ENCODE peak calls at places on chromosomes 4 and X, in ten cellular contexts. Z is activated naive CD8-positive, alpha-beta T cell treated with anti-CD3 and anti-CD28 coated beads, Interleukin-2, amount 50 U/mL, for 24 hours; A is GM20000; N is T follicular helper cell; P is iPS-NIHi11; D is germinal center; V is activated CD8-positive, alpha-beta memory T cell treated with anti-CD3 and anti-CD28 coated beads for 48 hours; T is stimulated activated naive CD8-positive, alpha-beta T cell treated with anti-CD3 and anti-CD28 coated beads, Interleukin-15, Interleukin-2, amounts not matched to agents 100 U/mL and 50 U/mL, for 24 hours; X is HEK293T; R is NCI-H446 treated with DMSO at 0.1 percent for 48 hours. O is an unnamed sample.

GRCh38 chr4:174134361-174134760 is 149.1 kb downstream of the FBXO8 start:
- DNase-seq in Z (no peak), A (no peak), N (no peak), P (no peak), D (no peak), V (no peak), T (no peak), X (no peak), R (no peak), O (no peak)

GRCh38 chr4:73194064-73194463 is 64.5 kb downstream of the ANKRD17 start:
- DNase-seq in Z (no peak), A (no peak), N (no peak), P (no peak), D (no peak), V (no peak), T (no peak), X (no peak), R (no peak), O (no peak)

GRCh38 chrX:153379508-153379907 is 21.6 kb downstream of the PNMA6E start:
- DNase-seq in Z (no peak), A (no peak), N (no peak), P (no peak), D (no peak), V (no peak), T (no peak), X (no peak), R (no peak), O (no peak)

GRCh38 chr4:66899422-66900065 is 645.8 kb downstream of the CENPC start:
- DNase-seq in Z (no peak), A (no peak), N (no peak), P (no peak), D (no peak), V (no peak), T (no peak), X (no peak), R (no peak), O (no peak)

GRCh38 chrX:110145854-110146253 is 142.9 kb downstream of the TMEM164 start:
- DNase-seq in Z (peak; percentile 7), A (peak; percentile 15), N (no peak), P (peak; percentile 16), D (peak; percentile 16), V (no peak), T (peak; percentile 14), X (peak; percentile 53), R (peak; percentile 11), O (no peak)

GRCh38 chr4:89173336-89174090 is 62.2 kb downstream of the TIGD2 start:
- DNase-seq in Z (no peak), A (no peak), N (no peak), P (no peak), D (no peak), V (no peak), T (no peak), X (no peak), R (no peak), O (no peak)

GRCh38 chr4:15702941-15703403 is at the start of gene BST1:
- DNase-seq in Z (peak; percentile 55), A (peak; percentile 64), N (peak; percentile 23), P (peak; percentile 51), D (peak; percentile 76), V (peak; percentile 15), T (peak; percentile 58), X (no peak), R (no peak), O (no peak)

GRCh38 chr4:8306511-8307021 is 37.0 kb downstream of the HTRA3 start:
- DNase-seq in Z (no peak), A (no peak), N (no peak), P (peak; percentile 52), D (no peak), V (no peak), T (no peak), X (no peak), R (no peak), O (no peak)

GRCh38 chrX:145865082-145865481 is 47.5 kb downstream of the SLITRK2 start:
- DNase-seq in Z (no peak), A (no peak), N (no peak), P (no peak), D (no peak), V (no peak), T (no peak), X (no peak), R (no peak), O (no peak)

GRCh38 chrX:13803116-13803515 is 13.8 kb downstream of the GPM6B start:
- DNase-seq in Z (no peak), A (no peak), N (no peak), P (peak; percentile 26), D (no peak), V (no peak), T (no peak), X (no peak), R (no peak), O (no peak)

GRCh38 chrX:25158635-25159034 is 142.9 kb upstream of the ARX start:
- DNase-seq in Z (no peak), A (no peak), N (no peak), P (no peak), D (no peak), V (no peak), T (no peak), X (no peak), R (no peak), O (no peak)

GRCh38 chr4:336099-336892 is 1.3 kb upstream of the ZNF141 start:
- DNase-seq in Z (peak; percentile 3), A (peak; percentile 62), N (no peak), P (peak; percentile 63), D (peak; percentile 29), V (no peak), T (peak; percentile 8), X (no peak), R (no peak), O (no peak)

GRCh38 chrX:135432453-135432852 is 10.7 kb downstream of the SMIM10L2A start:
- DNase-seq in Z (no peak), A (no peak), N (no peak), P (no peak), D (no peak), V (no peak), T (no peak), X (no peak), R (no peak), O (peak; percentile 19)

GRCh38 chr4:165631208-165631894 is 241.7 kb upstream of the TLL1 start:
- DNase-seq in Z (no peak), A (no peak), N (no peak), P (no peak), D (no peak), V (no peak), T (no peak), X (no peak), R (no peak), O (no peak)

GRCh38 chrX:26783512-26784225 is 567.7 kb downstream of the MAGEB5 start:
- DNase-seq in Z (no peak), A (peak; percentile 1), N (no peak), P (peak; percentile 7), D (peak; percentile 1), V (no peak), T (peak; percentile 3), X (peak; percentile 32), R (peak; percentile 60), O (peak; percentile 21)

GRCh38 chr4:65265526-65265925 is 404.8 kb downstream of the EPHA5 start:
- DNase-seq in Z (no peak), A (no peak), N (no peak), P (no peak), D (no peak), V (no peak), T (no peak), X (no peak), R (no peak), O (no peak)

GRCh38 chrX:46912673-46913491 is 661 bp downstream of the JADE3 start:
- DNase-seq in Z (peak; percentile 35), A (peak; percentile 76), N (peak; percentile 10), P (peak; percentile 68), D (peak; percentile 58), V (peak; percentile 27), T (peak; percentile 48), X (peak; percentile 59), R (no peak), O (no peak)

GRCh38 chrX:130645955-130646583 is 244.3 kb downstream of the RBMX2 start:
- DNase-seq in Z (no peak), A (peak; percentile 2), N (no peak), P (no peak), D (no peak), V (no peak), T (no peak), X (no peak), R (peak; percentile 54), O (no peak)

GRCh38 chr4:76067652-76068286 is 6.7 kb upstream of the ART3 start:
- DNase-seq in Z (peak; percentile 74), A (peak; percentile 73), N (peak; percentile 56), P (peak; percentile 77), D (peak; percentile 64), V (peak; percentile 27), T (peak; percentile 77), X (peak; percentile 69), R (peak; percentile 19), O (peak; percentile 60)

GRCh38 chrX:2831471-2832228 is 2.9 kb downstream of the GYG2 start:
- DNase-seq in Z (no peak), A (no peak), N (no peak), P (no peak), D (no peak), V (no peak), T (no peak), X (no peak), R (no peak), O (no peak)

GRCh38 chrX:96776966-96777365 is 92.3 kb downstream of the DIAPH2 start:
- DNase-seq in Z (no peak), A (no peak), N (no peak), P (no peak), D (no peak), V (no peak), T (no peak), X (no peak), R (no peak), O (no peak)

GRCh38 chr4:71841336-71841735 is 57.5 kb upstream of the GC start:
- DNase-seq in Z (no peak), A (no peak), N (no peak), P (no peak), D (no peak), V (no peak), T (no peak), X (no peak), R (no peak), O (no peak)

GRCh38 chr4:53532521-53532920 is 58.8 kb downstream of the LNX1 start:
- DNase-seq in Z (no peak), A (no peak), N (no peak), P (no peak), D (no peak), V (no peak), T (no peak), X (no peak), R (no peak), O (no peak)

GRCh38 chrX:21674430-21675186 is 16.5 kb upstream of the KLHL34 start:
- DNase-seq in Z (no peak), A (no peak), N (no peak), P (no peak), D (no peak), V (no peak), T (no peak), X (no peak), R (no peak), O (no peak)

GRCh38 chr4:16289872-16290554 is 63.7 kb upstream of the TAPT1 start:
- DNase-seq in Z (no peak), A (peak; percentile 36), N (no peak), P (peak; percentile 50), D (peak; percentile 36), V (no peak), T (no peak), X (peak; percentile 29), R (no peak), O (peak; percentile 2)

GRCh38 chr4:173237152-173237551 is 68.5 kb downstream of the GALNT7 start:
- DNase-seq in Z (no peak), A (no peak), N (no peak), P (no peak), D (no peak), V (no peak), T (no peak), X (no peak), R (no peak), O (no peak)

GRCh38 chr4:8856835-8857590 is 14.6 kb downstream of the HMX1 start:
- DNase-seq in Z (no peak), A (no peak), N (no peak), P (no peak), D (no peak), V (no peak), T (no peak), X (no peak), R (no peak), O (no peak)

GRCh38 chrX:55161581-55161980 is 58.6 kb upstream of the PAGE5 start:
- DNase-seq in Z (no peak), A (no peak), N (no peak), P (peak; percentile 9), D (no peak), V (no peak), T (peak; percentile 3), X (no peak), R (no peak), O (no peak)

O was measured in NCI-H1694.